ENCODE peak calls at places on chromosomes 16 and 17, in four cellular contexts. One of them, this sample, is unnamed.

GRCh38 chr16:2779151-2779920 is 2.3 kb upstream of the ELOB start:
- DNase-seq in GM12878: no peak
- DNase-seq in K562: no peak
- DNase-seq in GM12891: no peak
- DNase-seq in this sample: no peak

GRCh38 chr16:78045865-78046581 is 23.7 kb downstream of the CLEC3A start:
- DNase-seq in GM12878: no peak
- DNase-seq in K562: peak; percentile 60
- DNase-seq in GM12891: peak; percentile 25
- DNase-seq in this sample: no peak

GRCh38 chr17:56681561-56682266 is 88.2 kb downstream of the NOG start:
- DNase-seq in GM12878: no peak
- DNase-seq in K562: no peak
- DNase-seq in GM12891: no peak
- DNase-seq in this sample: peak; percentile 30

GRCh38 chr16:12350945-12351344 is 374.4 kb downstream of the SNX29 start:
- DNase-seq in GM12878: no peak
- DNase-seq in K562: no peak
- DNase-seq in GM12891: no peak
- DNase-seq in this sample: no peak

GRCh38 chr16:27698266-27698665 is 148.3 kb downstream of the KATNIP start:
- DNase-seq in GM12878: no peak
- DNase-seq in K562: peak; percentile 57
- DNase-seq in GM12891: no peak
- DNase-seq in this sample: no peak

GRCh38 chr16:85699628-85700027 is 10.9 kb upstream of the GINS2 start:
- DNase-seq in GM12878: no peak
- DNase-seq in K562: peak; percentile 38
- DNase-seq in GM12891: no peak
- DNase-seq in this sample: no peak

GRCh38 chr16:138049-138417 is 440 bp downstream of the NPRL3 start:
- DNase-seq in GM12878: no peak
- DNase-seq in K562: peak; percentile 59
- DNase-seq in GM12891: no peak
- DNase-seq in this sample: no peak

GRCh38 chr16:28951410-28951943 is 740 bp downstream of the NFATC2IP start:
- DNase-seq in GM12878: no peak
- DNase-seq in K562: peak; percentile 73
- DNase-seq in GM12891: no peak
- DNase-seq in this sample: no peak

GRCh38 chr16:89395150-89396142 is 94.9 kb downstream of the ANKRD11 start:
- DNase-seq in GM12878: no peak
- DNase-seq in K562: no peak
- DNase-seq in GM12891: no peak
- DNase-seq in this sample: no peak

GRCh38 chr16:81717662-81718189 is 61.4 kb upstream of the PLCG2 start:
- DNase-seq in GM12878: peak; percentile 52
- DNase-seq in K562: no peak
- DNase-seq in GM12891: no peak
- DNase-seq in this sample: no peak

GRCh38 chr17:82751571-82752370 is at the start of gene TBCD:
- DNase-seq in GM12878: peak; percentile 23
- DNase-seq in K562: peak; percentile 99
- DNase-seq in GM12891: peak; percentile 94
- DNase-seq in this sample: peak; percentile 78

GRCh38 chr17:82752371-82753200 is 721 bp downstream of the TBCD start:
- DNase-seq in GM12878: no peak
- DNase-seq in K562: peak; percentile 57
- DNase-seq in GM12891: peak; percentile 61
- DNase-seq in this sample: no peak

GRCh38 chr17:82748756-82749155 is 3.1 kb upstream of the TBCD start:
- DNase-seq in GM12878: no peak
- DNase-seq in K562: no peak
- DNase-seq in GM12891: no peak
- DNase-seq in this sample: no peak

GRCh38 chr17:82751171-82751570 is 694 bp upstream of the TBCD start:
- DNase-seq in GM12878: no peak
- DNase-seq in K562: no peak
- DNase-seq in GM12891: no peak
- DNase-seq in this sample: peak; percentile 63

DNA sequence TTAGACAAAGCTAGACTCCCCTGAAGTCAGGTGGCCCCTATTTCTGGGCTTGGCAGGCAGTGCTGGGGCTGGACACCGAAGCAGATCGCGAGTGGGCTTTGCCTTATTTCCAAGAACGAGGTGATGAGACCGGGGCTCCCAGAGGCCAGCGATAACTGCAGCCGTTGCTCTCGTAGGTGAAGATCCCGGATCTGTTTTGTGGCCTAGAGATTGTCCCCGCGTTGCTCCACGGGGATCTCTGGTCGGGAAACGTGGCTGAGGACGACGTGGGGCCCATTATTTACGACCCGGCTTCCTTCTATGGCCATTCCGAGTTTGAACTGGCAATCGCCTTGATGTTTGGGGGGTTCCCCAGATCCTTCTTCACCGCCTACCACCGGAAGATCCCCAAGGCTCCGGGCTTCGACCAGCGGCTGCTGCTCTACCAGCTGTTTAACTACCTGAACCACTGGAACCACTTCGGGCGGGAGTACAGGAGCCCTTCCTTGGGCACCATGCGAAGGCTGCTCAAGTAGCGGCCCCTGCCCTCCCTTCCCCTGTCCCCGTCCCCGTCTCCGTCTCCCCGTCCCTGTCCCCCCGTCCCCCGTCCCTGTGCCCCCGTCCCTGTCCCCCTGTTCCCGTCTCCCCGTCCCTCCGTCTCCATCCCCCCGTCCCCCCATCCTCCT is 1.5 kb upstream of the TBCD start:
- DNase-seq in GM12878: no peak
- DNase-seq in K562: no peak
- DNase-seq in GM12891: no peak
- DNase-seq in this sample: no peak
- TF ChIP-seq SPI1 in GM12878: no peak
- TF ChIP-seq SPI1 in K562: no peak
- TF ChIP-seq SPI1 in GM12891: no peak
- TF ChIP-seq SPI1 in this sample: no peak

DNA sequence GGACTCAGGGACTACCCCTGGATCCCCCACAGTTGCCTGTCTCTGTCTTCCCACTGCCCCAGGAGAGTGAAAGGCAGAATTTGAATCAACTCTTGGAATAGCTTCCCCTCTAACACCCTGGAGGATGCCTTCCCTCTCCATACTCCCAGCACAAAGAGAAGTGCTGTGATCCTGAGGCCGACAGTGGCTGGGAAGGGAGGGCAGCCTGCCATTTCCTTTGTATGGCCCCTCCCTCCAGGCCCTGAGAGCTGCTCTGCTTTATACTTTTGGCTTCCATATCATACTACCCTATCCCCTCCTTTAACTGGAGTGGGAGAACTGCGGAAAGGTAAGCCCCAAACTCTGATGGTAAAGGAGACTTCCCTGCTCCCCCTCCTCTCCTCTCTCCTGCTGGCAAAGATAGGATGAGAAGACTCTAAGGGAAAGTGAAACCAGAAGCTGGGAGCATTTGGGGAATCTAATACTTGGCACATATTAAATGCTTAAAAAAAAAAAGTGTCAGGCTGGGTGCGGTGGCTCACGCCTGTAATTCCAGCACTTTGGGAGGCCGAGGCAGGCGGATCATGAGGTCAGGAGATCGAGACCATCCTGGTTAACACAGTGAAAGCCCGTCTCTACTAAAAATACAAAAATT is 4.1 kb upstream of the MED24 start:
- DNase-seq in GM12878: no peak
- DNase-seq in K562: no peak
- DNase-seq in GM12891: no peak
- DNase-seq in this sample: no peak
- TF ChIP-seq SPI1 in GM12878: no peak
- TF ChIP-seq SPI1 in K562: no peak
- TF ChIP-seq SPI1 in GM12891: no peak
- TF ChIP-seq SPI1 in this sample: no peak

GRCh38 chr16:30395992-30396560 is 856 bp downstream of the ZNF48 start:
- DNase-seq in GM12878: no peak
- DNase-seq in K562: peak; percentile 62
- DNase-seq in GM12891: no peak
- DNase-seq in this sample: no peak

GRCh38 chr16:30394603-30395154 is 541 bp upstream of the ZNF48 start:
- DNase-seq in GM12878: no peak
- DNase-seq in K562: peak; percentile 55
- DNase-seq in GM12891: no peak
- DNase-seq in this sample: no peak

GRCh38 chr16:30397776-30398659 is 2.8 kb downstream of the ZNF48 start:
- DNase-seq in GM12878: no peak
- DNase-seq in K562: no peak
- DNase-seq in GM12891: no peak
- DNase-seq in this sample: peak; percentile 49

GRCh38 chr16:30397056-30397455 is 1.8 kb downstream of the ZNF48 start:
- DNase-seq in GM12878: no peak
- DNase-seq in K562: no peak
- DNase-seq in GM12891: no peak
- DNase-seq in this sample: no peak

GRCh38 chr16:30395155-30395991 is at the start of gene ZNF48:
- DNase-seq in GM12878: no peak
- DNase-seq in K562: peak; percentile 82
- DNase-seq in GM12891: peak; percentile 83
- DNase-seq in this sample: peak; percentile 52
- TF ChIP-seq SPI1 in GM12878: peak; percentile 31
- TF ChIP-seq SPI1 in K562: peak; percentile 55
- TF ChIP-seq SPI1 in GM12891: peak; percentile 11
- TF ChIP-seq SPI1 in this sample: peak; percentile 22

DNA sequence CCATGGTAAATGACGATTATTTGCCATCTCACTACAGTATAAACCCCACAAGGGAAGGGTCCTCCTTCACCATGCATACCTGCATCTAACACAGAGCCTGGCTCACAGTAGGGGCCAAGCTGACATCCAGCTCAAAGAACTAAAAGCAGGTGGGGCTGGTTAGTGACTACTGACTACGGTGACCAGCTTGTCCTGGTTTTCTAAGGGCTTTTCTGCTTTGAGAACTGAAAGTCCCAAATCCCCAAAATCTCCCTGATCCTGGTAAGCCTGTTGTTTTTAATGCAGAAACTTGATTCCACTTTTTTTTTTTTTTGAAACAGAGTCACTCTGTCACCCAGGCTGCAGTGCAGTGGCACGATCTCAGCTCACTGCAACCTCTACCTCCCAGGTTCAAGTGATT is 89.4 kb downstream of the NDE1 start:
- DNase-seq in GM12878: no peak
- DNase-seq in K562: no peak
- DNase-seq in GM12891: no peak
- DNase-seq in this sample: no peak
- TF ChIP-seq SPI1 in GM12878: no peak
- TF ChIP-seq SPI1 in K562: no peak
- TF ChIP-seq SPI1 in GM12891: no peak
- TF ChIP-seq SPI1 in this sample: no peak

GRCh38 chr16:30417447-30418349 is 10.3 kb downstream of the ZNF771 start:
- DNase-seq in GM12878: peak; percentile 84
- DNase-seq in K562: no peak
- DNase-seq in GM12891: peak; percentile 88
- DNase-seq in this sample: peak; percentile 89
- TF ChIP-seq SPI1 in GM12878: no peak
- TF ChIP-seq SPI1 in K562: no peak
- TF ChIP-seq SPI1 in GM12891: no peak
- TF ChIP-seq SPI1 in this sample: peak; percentile 2

DNA sequence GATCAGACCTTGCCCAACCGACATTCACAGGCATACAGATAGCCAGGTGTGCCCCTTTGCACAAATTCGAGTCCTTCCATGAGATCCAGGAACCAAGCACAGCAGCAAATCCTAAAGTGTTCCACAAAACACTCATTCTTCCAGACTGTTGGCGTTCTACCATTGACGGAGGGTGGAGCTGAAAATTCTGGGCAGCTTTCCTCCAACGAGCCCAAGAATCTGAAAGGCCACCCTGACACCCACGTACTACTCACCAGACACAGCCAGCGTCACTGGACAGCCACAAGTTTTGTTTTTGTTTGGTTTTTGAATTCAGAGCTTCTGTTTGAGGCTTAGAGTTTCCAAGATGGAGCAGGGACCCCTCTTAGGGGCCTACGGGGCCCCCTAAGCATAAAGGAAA is 83.8 kb downstream of the PMP22 start:
- DNase-seq in GM12878: no peak
- DNase-seq in K562: no peak
- DNase-seq in GM12891: no peak
- DNase-seq in this sample: no peak
- TF ChIP-seq SPI1 in GM12878: no peak
- TF ChIP-seq SPI1 in K562: no peak
- TF ChIP-seq SPI1 in GM12891: no peak
- TF ChIP-seq SPI1 in this sample: no peak

GRCh38 chr16:74760007-74760767 is 14.4 kb downstream of the FA2H start:
- DNase-seq in GM12878: no peak
- DNase-seq in K562: no peak
- DNase-seq in GM12891: no peak
- DNase-seq in this sample: no peak
- TF ChIP-seq SPI1 in GM12878: no peak
- TF ChIP-seq SPI1 in K562: no peak
- TF ChIP-seq SPI1 in GM12891: no peak
- TF ChIP-seq SPI1 in this sample: no peak

This sample was measured in HL-60.